ENCODE peak calls at places on chromosomes 2 and 18, in six cellular contexts. One of them, this sample, is unnamed.
A peak's percentile ranks its signal among the peaks of the same experiment; 100 is the strongest.

GRCh38 chr2:28544405-28544914 is 48.6 kb downstream of the PLB1 start:
- DNase-seq in IMR-90: no peak
- DNase-seq in H9: no peak
- DNase-seq in trophoblast cell: peak; percentile 91
- DNase-seq in neuronal stem cell: peak; percentile 85
- DNase-seq in H1: no peak
- DNase-seq in this sample: no peak

GRCh38 chr2:122643725-122644329 is 888.4 kb downstream of the TSN start:
- DNase-seq in IMR-90: peak; percentile 1
- DNase-seq in H9: no peak
- DNase-seq in trophoblast cell: no peak
- DNase-seq in neuronal stem cell: no peak
- DNase-seq in H1: no peak
- DNase-seq in this sample: peak; percentile 86

GRCh38 chr18:54140641-54141040 is 83.8 kb downstream of the MBD2 start:
- DNase-seq in IMR-90: peak; percentile 72
- DNase-seq in H9: no peak
- DNase-seq in trophoblast cell: no peak
- DNase-seq in neuronal stem cell: no peak
- DNase-seq in H1: no peak
- DNase-seq in this sample: no peak

GRCh38 chr2:207088276-207088675 is 77.5 kb downstream of the KLF7 start:
- DNase-seq in IMR-90: no peak
- DNase-seq in H9: no peak
- DNase-seq in trophoblast cell: no peak
- DNase-seq in neuronal stem cell: no peak
- DNase-seq in H1: no peak
- DNase-seq in this sample: no peak

GRCh38 chr2:95402370-95403203 is at the start of gene FAHD2A:
- DNase-seq in IMR-90: peak; percentile 84
- DNase-seq in H9: peak; percentile 93
- DNase-seq in trophoblast cell: peak; percentile 92
- DNase-seq in neuronal stem cell: peak; percentile 90
- DNase-seq in H1: no peak
- DNase-seq in this sample: peak; percentile 93

GRCh38 chr2:181741756-181742155 is 61.4 kb upstream of the NEUROD1 start:
- DNase-seq in IMR-90: peak; percentile 75
- DNase-seq in H9: no peak
- DNase-seq in trophoblast cell: no peak
- DNase-seq in neuronal stem cell: no peak
- DNase-seq in H1: no peak
- DNase-seq in this sample: peak; percentile 67

GRCh38 chr2:108613261-108614042 is 79.2 kb downstream of the LIMS1 start:
- DNase-seq in IMR-90: peak; percentile 47
- DNase-seq in H9: no peak
- DNase-seq in trophoblast cell: no peak
- DNase-seq in neuronal stem cell: no peak
- DNase-seq in H1: no peak
- DNase-seq in this sample: peak; percentile 53

GRCh38 chr2:12719400-12720104 is 2.8 kb downstream of the TRIB2 start:
- DNase-seq in IMR-90: peak; percentile 64
- DNase-seq in H9: no peak
- DNase-seq in trophoblast cell: peak; percentile 76
- DNase-seq in neuronal stem cell: no peak
- DNase-seq in H1: no peak
- DNase-seq in this sample: peak; percentile 52

GRCh38 chr2:226117506-226118065 is 682.0 kb downstream of the IRS1 start:
- DNase-seq in IMR-90: peak; percentile 66
- DNase-seq in H9: no peak
- DNase-seq in trophoblast cell: no peak
- DNase-seq in neuronal stem cell: no peak
- DNase-seq in H1: no peak
- DNase-seq in this sample: peak; percentile 17

GRCh38 chr2:69086466-69086865 is 73.5 kb downstream of the ANTXR1 start:
- DNase-seq in IMR-90: no peak
- DNase-seq in H9: no peak
- DNase-seq in trophoblast cell: no peak
- DNase-seq in neuronal stem cell: no peak
- DNase-seq in H1: no peak
- DNase-seq in this sample: no peak

GRCh38 chr2:85792783-85793441 is 39.1 kb downstream of the ATOH8 start:
- DNase-seq in IMR-90: peak; percentile 85
- DNase-seq in H9: no peak
- DNase-seq in trophoblast cell: peak; percentile 78
- DNase-seq in neuronal stem cell: no peak
- DNase-seq in H1: no peak
- DNase-seq in this sample: peak; percentile 59

GRCh38 chr2:9739508-9739907 is 103.8 kb upstream of the TAF1B start:
- DNase-seq in IMR-90: no peak
- DNase-seq in H9: no peak
- DNase-seq in trophoblast cell: no peak
- DNase-seq in neuronal stem cell: no peak
- DNase-seq in H1: no peak
- DNase-seq in this sample: no peak

DNA sequence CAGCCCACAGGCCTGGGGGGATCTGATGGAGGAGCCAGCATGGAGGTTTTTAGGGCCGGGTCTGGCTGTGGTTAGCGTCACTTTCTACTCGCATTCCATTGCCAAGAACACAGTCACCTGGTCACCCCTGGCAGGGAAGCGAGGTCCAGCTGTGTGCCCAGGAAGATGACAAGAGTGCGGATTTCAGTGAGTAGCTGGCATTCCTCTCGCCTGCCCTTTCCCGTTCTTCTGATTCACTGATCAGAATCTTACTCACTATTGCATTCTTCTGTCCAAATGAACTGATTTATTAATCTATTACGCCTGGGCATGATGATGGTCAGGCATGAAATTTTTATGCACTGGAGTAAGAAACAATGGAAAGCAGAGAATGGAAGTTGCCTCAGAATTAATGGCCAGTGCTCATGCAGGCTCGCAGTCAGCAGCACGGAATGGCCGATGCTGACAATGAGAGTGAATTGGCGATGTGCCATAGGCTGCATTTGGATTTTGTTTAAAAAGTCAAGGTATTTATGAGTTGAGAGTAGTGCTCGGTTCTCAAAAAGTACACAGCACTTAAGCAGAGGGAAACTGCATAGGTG is 76.4 kb upstream of the MGAT5 start:
- DNase-seq in IMR-90: peak; percentile 27
- DNase-seq in H9: no peak
- DNase-seq in trophoblast cell: peak; percentile 97
- DNase-seq in neuronal stem cell: no peak
- DNase-seq in H1: no peak
- DNase-seq in this sample: no peak
- H4K91ac ChIP-seq in IMR-90: no peak overlapping the region
- H4K91ac ChIP-seq in H9: no peak overlapping the region
- H4K91ac ChIP-seq in trophoblast cell: no peak overlapping the region
- H4K91ac ChIP-seq in neuronal stem cell: no peak overlapping the region
- H4K91ac ChIP-seq in H1: no peak overlapping the region
- H4K91ac ChIP-seq in this sample: no peak overlapping the region

GRCh38 chr18:3297025-3297984 is 35.4 kb downstream of the MYL12B start:
- DNase-seq in IMR-90: peak; percentile 86
- DNase-seq in H9: peak; percentile 97
- DNase-seq in trophoblast cell: peak; percentile 98
- DNase-seq in neuronal stem cell: peak; percentile 78
- DNase-seq in H1: peak; percentile 96
- DNase-seq in this sample: peak; percentile 90
- H4K8ac ChIP-seq in IMR-90: no peak overlapping the region
- H4K8ac ChIP-seq in H9: peak overlapping the region; percentile 3
- H4K8ac ChIP-seq in trophoblast cell: peak overlapping the region; percentile 76
- H4K8ac ChIP-seq in neuronal stem cell: peak overlapping the region; percentile 67
- H4K8ac ChIP-seq in H1: peak overlapping the region; percentile 80
- H4K8ac ChIP-seq in this sample: peak overlapping the region; percentile 97

GRCh38 chr2:103784271-103784670 is 1022.4 kb downstream of the TMEM182 start:
- DNase-seq in IMR-90: no peak
- DNase-seq in H9: peak; percentile 31
- DNase-seq in trophoblast cell: no peak
- DNase-seq in neuronal stem cell: peak; percentile 21
- DNase-seq in H1: no peak
- DNase-seq in this sample: no peak
- H2BK5ac ChIP-seq in IMR-90: no peak overlapping the region
- H2BK5ac ChIP-seq in H9: no peak overlapping the region
- H2BK5ac ChIP-seq in trophoblast cell: no peak overlapping the region
- H2BK5ac ChIP-seq in neuronal stem cell: no peak overlapping the region
- H2BK5ac ChIP-seq in H1: no peak overlapping the region
- H2BK5ac ChIP-seq in this sample: no peak overlapping the region

GRCh38 chr18:37309059-37309458 is 256.5 kb downstream of the CELF4 start:
- DNase-seq in IMR-90: no peak
- DNase-seq in H9: no peak
- DNase-seq in trophoblast cell: no peak
- DNase-seq in neuronal stem cell: no peak
- DNase-seq in H1: no peak
- DNase-seq in this sample: no peak

GRCh38 chr18:37304012-37304680 is 261.5 kb downstream of the CELF4 start:
- DNase-seq in IMR-90: no peak
- DNase-seq in H9: no peak
- DNase-seq in trophoblast cell: no peak
- DNase-seq in neuronal stem cell: no peak
- DNase-seq in H1: no peak
- DNase-seq in this sample: no peak

GRCh38 chr18:37303009-37303408 is 262.6 kb downstream of the CELF4 start:
- DNase-seq in IMR-90: no peak
- DNase-seq in H9: no peak
- DNase-seq in trophoblast cell: no peak
- DNase-seq in neuronal stem cell: no peak
- DNase-seq in H1: no peak
- DNase-seq in this sample: no peak

GRCh38 chr18:37305084-37305483 is 260.5 kb downstream of the CELF4 start:
- DNase-seq in IMR-90: no peak
- DNase-seq in H9: no peak
- DNase-seq in trophoblast cell: no peak
- DNase-seq in neuronal stem cell: no peak
- DNase-seq in H1: no peak
- DNase-seq in this sample: no peak

GRCh38 chr18:37306420-37306819 is 259.2 kb downstream of the CELF4 start:
- DNase-seq in IMR-90: no peak
- DNase-seq in H9: peak; percentile 38
- DNase-seq in trophoblast cell: no peak
- DNase-seq in neuronal stem cell: no peak
- DNase-seq in H1: no peak
- DNase-seq in this sample: no peak
- H4K91ac ChIP-seq in IMR-90: no peak overlapping the region
- H4K91ac ChIP-seq in H9: no peak overlapping the region
- H4K91ac ChIP-seq in trophoblast cell: no peak overlapping the region
- H4K91ac ChIP-seq in neuronal stem cell: no peak overlapping the region
- H4K91ac ChIP-seq in H1: no peak overlapping the region
- H4K91ac ChIP-seq in this sample: no peak overlapping the region